ENCODE peak calls at places on chromosomes 3 and 15, in four cellular contexts. Y is mesenchymal stem cell, W is H1, E is trophoblast cell. K is an unnamed sample. For H3K36me3, the result is how much of the 10 kb centered on the place peaks cover.

GRCh38 chr3:157125101-157125500 is 34.8 kb downstream of the CCNL1 start:
- DNase-seq in E (no peak), W (no peak), Y (no peak), K (no peak)

GRCh38 chr3:155332668-155333160 is 39.2 kb upstream of the STRIT1 start:
- DNase-seq in Y (no peak), W (no peak), E (no peak), K (no peak)

GRCh38 chr3:143654906-143655305 is 193.4 kb downstream of the SLC9A9 start:
- DNase-seq in Y (no peak), E (no peak), W (no peak), K (no peak)

GRCh38 chr3:121985841-121986240 is 36.2 kb downstream of the ILDR1 start:
- DNase-seq in E (no peak), W (no peak), Y (no peak), K (peak)

GRCh38 chr3:37086918-37087317 is 87.5 kb downstream of the LRRFIP2 start:
- DNase-seq in Y (no peak), W (no peak), E (no peak), K (no peak)

GRCh38 chr15:97890307-97890706 is 70.2 kb upstream of the ARRDC4 start:
- DNase-seq in Y (no peak), W (no peak), E (no peak), K (no peak)

GRCh38 chr3:44418549-44418948 is 58.9 kb downstream of the ZNF445 start:
- DNase-seq in Y (no peak), E (no peak), W (no peak), K (no peak)

GRCh38 chr3:9793161-9793781 is 389 bp downstream of the ARPC4 start:
- DNase-seq in Y (peak), E (peak), W (no peak), K (no peak)

GRCh38 chr15:96353931-96354730 is 23.6 kb downstream of the NR2F2 start:
- DNase-seq in Y (peak), W (no peak), E (no peak), K (peak)

GRCh38 chr15:27127834-27128570 is 157.0 kb downstream of the GABRG3 start:
- DNase-seq in E (no peak), Y (no peak), W (no peak), K (no peak)

GRCh38 chr3:37279226-37279625 is 104.8 kb upstream of the LRRFIP2 start:
- DNase-seq in W (no peak), Y (peak), E (no peak), K (no peak)

GRCh38 chr3:178159691-178160090 is 376.5 kb upstream of the KCNMB2 start:
- DNase-seq in Y (no peak), E (no peak), W (peak), K (peak)

GRCh38 chr3:167032267-167032876 is 347.7 kb downstream of the ZBBX start:
- DNase-seq in E (peak), W (no peak), Y (peak), K (peak)

GRCh38 chr3:101279162-101279561 is 41.2 kb downstream of the IMPG2 start:
- DNase-seq in Y (no peak), E (no peak), W (no peak), K (no peak)

GRCh38 chr3:115885621-115886020 is 262.3 kb downstream of the GAP43 start:
- DNase-seq in W (no peak), E (no peak), Y (peak), K (peak)

GRCh38 chr3:106824856-106825255 is 552.4 kb upstream of the CCDC54 start:
- DNase-seq in W (no peak), Y (peak), E (no peak), K (no peak)

GRCh38 chr3:117874904-117875874 is 1159.5 kb downstream of the IGSF11 start:
- DNase-seq in E (no peak), W (no peak), Y (no peak), K (no peak)

GRCh38 chr3:37546876-37547275 is 314.8 kb upstream of the CTDSPL start:
- DNase-seq in Y (peak), E (no peak), W (no peak), K (no peak)

GRCh38 chr3:30963223-30963722 is 68.8 kb upstream of the GADL1 start:
- DNase-seq in E (no peak), W (no peak), Y (no peak), K (no peak)

GRCh38 chr3:110246796-110247369 is 824.7 kb upstream of the NECTIN3 start:
- DNase-seq in E (no peak), Y (peak), W (no peak), K (no peak)

GRCh38 chr3:62208385-62208784 is 165.0 kb downstream of the FEZF2 start:
- DNase-seq in E (no peak), Y (no peak), W (no peak), K (no peak)

GRCh38 chr15:75578948-75579908 is at the start of gene PTPN9:
- DNase-seq in W (peak), Y (peak), E (peak), K (peak)

GRCh38 chr15:55627730-55628368 is 39.7 kb upstream of the PYGO1 start:
- DNase-seq in E (peak), Y (peak), W (no peak), K (no peak)

GRCh38 chr3:193960485-193961172 is 175.3 kb upstream of the HES1 start:
- DNase-seq in Y (peak), E (no peak), W (no peak), K (no peak)

GRCh38 chr3:15610083-15610482 is 8.5 kb downstream of the BTD start:
- DNase-seq in W (no peak), Y (peak), E (no peak), K (no peak)

GRCh38 chr3:172646439-172647015 is 64.3 kb downstream of the NCEH1 start:
- DNase-seq in W (no peak), E (no peak), Y (no peak), K (no peak)

GRCh38 chr3:78161736-78162135 is 1121.8 kb downstream of the ROBO2 start:
- DNase-seq in E (no peak), Y (no peak), W (no peak), K (no peak)

GRCh38 chr3:78165876-78166275 is 1126.0 kb downstream of the ROBO2 start:
- DNase-seq in Y (no peak), E (no peak), W (no peak), K (no peak)

GRCh38 chr3:78163379-78163778 is 1123.5 kb downstream of the ROBO2 start:
- DNase-seq in W (no peak), E (no peak), Y (peak), K (no peak)
- H3K36me3 ChIP-seq in W (under half), E (under half), Y (under half), K (under half)

GRCh38 chr15:38065721-38066120 is 131.3 kb downstream of the TMCO5A start:
- DNase-seq in Y (no peak), W (no peak), E (no peak), K (no peak)
- H2BK12ac ChIP-seq in Y (no peak), W (no peak), E (no peak), K (no peak)

GRCh38 chr15:95277266-95277665 is 1045.9 kb downstream of the MCTP2 start:
- DNase-seq in E (no peak), Y (peak), W (no peak), K (no peak)
- H4K91ac ChIP-seq in E (no peak), Y (no peak), W (no peak), K (no peak)

GRCh38 chr3:183800221-183800863 is 25.0 kb downstream of the MAP6D1 start:
- DNase-seq in W (no peak), Y (no peak), E (no peak), K (no peak)

GRCh38 chr3:183807329-183807728 is 18.0 kb downstream of the MAP6D1 start:
- DNase-seq in Y (no peak), W (no peak), E (no peak), K (no peak)

GRCh38 chr3:183799471-183799870 is 25.9 kb downstream of the MAP6D1 start:
- DNase-seq in E (no peak), Y (no peak), W (no peak), K (no peak)

GRCh38 chr3:183807881-183808280 is 17.5 kb downstream of the MAP6D1 start:
- DNase-seq in Y (no peak), E (no peak), W (no peak), K (no peak)

DNA sequence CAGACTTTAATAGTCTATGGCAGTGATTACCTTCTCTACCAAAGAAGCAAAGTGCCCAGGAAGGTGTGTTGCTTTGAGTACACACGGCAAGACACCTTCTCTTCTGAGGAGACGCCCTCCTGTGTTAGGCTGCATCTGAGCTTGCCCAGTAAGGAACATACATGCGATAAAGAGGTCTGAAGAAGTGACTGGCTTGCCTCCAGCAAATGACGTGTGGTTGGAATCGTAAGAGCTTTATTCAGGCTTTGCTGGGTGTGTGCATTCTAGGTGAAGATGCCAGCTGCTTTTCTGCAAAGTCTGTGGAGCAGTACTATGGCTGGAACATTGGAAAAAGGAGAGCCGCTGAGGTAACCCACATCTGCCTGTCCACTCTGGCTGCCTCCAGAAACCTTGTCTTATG is 22.4 kb downstream of the MAP6D1 start:
- DNase-seq in W (no peak), Y (no peak), E (no peak), K (no peak)
- H3K36me3 ChIP-seq in W (half or more), Y (half or more), E (half or more), K (half or more)

K was measured in neuronal stem cell.